ENCODE peak calls at places on chromosomes 2 and 18, in ten cellular contexts. C, F, P, E, Y, A, O, M, L and S are unnamed samples.

GRCh38 chr2:189104926-189105325 is 74.6 kb downstream of the COL5A2 start:
- DNase-seq in C (no peak), F (no peak), P (no peak), E (no peak), Y (no peak), A (no peak), O (no peak), M (peak; percentile 54), L (peak; percentile 68), S (no peak)

GRCh38 chr18:3593381-3593903 is 143.5 kb downstream of the TGIF1 start:
- DNase-seq in C (peak; percentile 41), F (no peak), P (peak; percentile 86), E (no peak), Y (no peak), A (no peak), O (peak; percentile 80), M (peak; percentile 91), L (peak; percentile 94), S (no peak)

GRCh38 chr18:63186934-63187574 is 132.5 kb downstream of the BCL2 start:
- DNase-seq in C (no peak), F (no peak), P (no peak), E (no peak), Y (no peak), A (no peak), O (no peak), M (no peak), L (no peak), S (no peak)

GRCh38 chr2:72719416-72719815 is 106.4 kb downstream of the EXOC6B start:
- DNase-seq in C (no peak), F (no peak), P (no peak), E (no peak), Y (peak; percentile 29), A (no peak), O (no peak), M (no peak), L (peak; percentile 83), S (no peak)

GRCh38 chr2:161245237-161245505 is 63.1 kb upstream of the PSMD14 start:
- DNase-seq in C (no peak), F (no peak), P (no peak), E (no peak), Y (no peak), A (no peak), O (no peak), M (no peak), L (no peak), S (no peak)

GRCh38 chr2:188292446-188293239 is 969 bp downstream of the GULP1 start:
- DNase-seq in C (no peak), F (no peak), P (peak; percentile 67), E (peak; percentile 69), Y (peak; percentile 82), A (peak; percentile 54), O (peak; percentile 80), M (peak; percentile 87), L (peak; percentile 90), S (peak; percentile 52)

GRCh38 chr2:138094031-138094430 is 129.8 kb downstream of the HNMT start:
- DNase-seq in C (no peak), F (no peak), P (no peak), E (no peak), Y (no peak), A (no peak), O (no peak), M (no peak), L (no peak), S (no peak)

GRCh38 chr18:45567123-45567522 is 48.2 kb upstream of the SLC14A2 start:
- DNase-seq in C (no peak), F (no peak), P (no peak), E (no peak), Y (peak; percentile 20), A (no peak), O (peak; percentile 53), M (peak; percentile 78), L (no peak), S (no peak)

GRCh38 chr2:175259164-175259563 is 77.7 kb upstream of the ATP5MC3 start:
- DNase-seq in C (no peak), F (no peak), P (no peak), E (no peak), Y (no peak), A (no peak), O (no peak), M (no peak), L (no peak), S (no peak)